ENCODE peak calls at places on chromosomes 12 and 14, in five cellular contexts. N is activated naive CD8-positive, alpha-beta T cell treated with anti-CD3 and anti-CD28 coated beads for 36 hours; E is NCI-H345; C is AG08396; K is cardiac fibroblast. T is an unnamed sample.

GRCh38 chr14:72863216-72864006 is 30.5 kb downstream of the DPF3 start:
- DNase-seq in E (no peak), N (no peak), C (no peak), K (no peak), T (no peak)

GRCh38 chr12:4412462-4412861 is 33.0 kb upstream of the FGF23 start:
- DNase-seq in K (no peak), N (no peak), C (no peak), E (no peak), T (no peak)

GRCh38 chr12:46674126-46674525 is 151.7 kb downstream of the SLC38A4 start:
- DNase-seq in C (no peak), K (no peak), N (no peak), E (no peak), T (no peak)

GRCh38 chr14:102445066-102445465 is 64.5 kb downstream of the ANKRD9 start:
- DNase-seq in C (no peak), N (no peak), E (no peak), K (no peak), T (no peak)

GRCh38 chr14:31657917-31658316 is 96.7 kb downstream of the NUBPL start:
- DNase-seq in E (no peak), C (no peak), K (no peak), N (no peak), T (no peak)

GRCh38 chr14:100290607-100291304 is 15.5 kb downstream of the SLC25A29 start:
- DNase-seq in N (no peak), C (no peak), E (no peak), K (no peak), T (no peak)

GRCh38 chr12:42691991-42692557 is 102.5 kb upstream of the PRICKLE1 start:
- DNase-seq in C (no peak), N (no peak), E (no peak), K (peak; percentile 25), T (no peak)

GRCh38 chr14:95163132-95163531 is 5.8 kb upstream of the DICER1 start:
- DNase-seq in E (no peak), N (no peak), K (no peak), C (no peak), T (no peak)

GRCh38 chr12:43338848-43339526 is 213.0 kb downstream of the ADAMTS20 start:
- DNase-seq in E (no peak), C (peak; percentile 54), N (no peak), K (peak; percentile 76), T (peak; percentile 11)

GRCh38 chr14:105601360-105602242 is 75.2 kb downstream of the TMEM121 start:
- DNase-seq in E (no peak), C (no peak), K (no peak), N (no peak), T (no peak)

GRCh38 chr14:77603654-77604270 is 12.7 kb downstream of the SPTLC2 start:
- DNase-seq in N (no peak), E (no peak), K (no peak), C (no peak), T (no peak)

GRCh38 chr12:75177997-75178396 is 31.6 kb downstream of the KCNC2 start:
- DNase-seq in K (peak; percentile 93), N (no peak), E (peak; percentile 17), C (peak; percentile 64), T (peak; percentile 3)

GRCh38 chr14:36515896-36516718 is 3.9 kb downstream of the NKX2-1 start:
- DNase-seq in K (no peak), C (peak; percentile 19), E (peak; percentile 49), N (no peak), T (no peak)

GRCh38 chr12:52314511-52314910 is 6.7 kb downstream of the KRT83 start:
- DNase-seq in N (no peak), C (no peak), K (no peak), E (no peak), T (no peak)

GRCh38 chr12:18747960-18748359 is 10.0 kb downstream of the CAPZA3 start:
- DNase-seq in K (peak; percentile 89), E (no peak), N (no peak), C (peak; percentile 62), T (no peak)

GRCh38 chr14:89399594-89400068 is 17.4 kb downstream of the FOXN3 start:
- DNase-seq in N (no peak), C (peak; percentile 69), E (peak; percentile 9), K (peak; percentile 80), T (peak; percentile 75)

GRCh38 chr14:63854330-63854729 is 1.5 kb downstream of the SYNE2 start:
- DNase-seq in K (no peak), E (no peak), C (no peak), N (no peak), T (no peak)

T was measured in NCI-H1105.